ENCODE peak calls at places on chromosome 3, in four cellular contexts. A is PC-3, R is sigmoid colon, E is neuronal stem cell. P is an unnamed sample. For H3K36me3, the result is how much of the 10 kb centered on the place peaks cover.

GRCh38 chr3:72517804-72518442 is 330.3 kb downstream of the SHQ1 start:
- DNase-seq in E (no peak), R (no peak), A (peak), P (no peak)

GRCh38 chr3:13112521-13113345 is 39.5 kb upstream of the IQSEC1 start:
- DNase-seq in E (no peak), R (peak), A (peak), P (peak)

GRCh38 chr3:100105536-100105935 is 8.8 kb downstream of the FILIP1L start:
- DNase-seq in A (no peak), R (no peak), E (no peak), P (no peak)

GRCh38 chr3:37601832-37602231 is 259.8 kb upstream of the CTDSPL start:
- DNase-seq in E (no peak), R (no peak), A (no peak), P (no peak)

GRCh38 chr3:17850448-17850847 is 108.0 kb upstream of the TBC1D5 start:
- DNase-seq in R (no peak), E (no peak), A (no peak), P (no peak)

GRCh38 chr3:166195808-166196207 is 358.6 kb upstream of the BCHE start:
- DNase-seq in E (no peak), A (peak), R (no peak), P (no peak)

GRCh38 chr3:12143949-12144504 is 14.7 kb downstream of the TIMP4 start:
- DNase-seq in E (no peak), R (peak), A (no peak), P (peak)

GRCh38 chr3:120496278-120496975 is 45.6 kb upstream of the FSTL1 start:
- DNase-seq in A (peak), R (no peak), E (no peak), P (no peak)

GRCh38 chr3:58536501-58537411 is at the start of gene ACOX2:
- DNase-seq in A (no peak), E (no peak), R (peak), P (peak)

GRCh38 chr3:71011565-71012287 is 571.8 kb downstream of the FOXP1 start:
- DNase-seq in A (peak), R (no peak), E (no peak), P (no peak)

GRCh38 chr3:27718459-27718858 is 3.7 kb downstream of the EOMES start:
- DNase-seq in A (no peak), E (no peak), R (no peak), P (no peak)

GRCh38 chr3:46664188-46664970 is 29.1 kb downstream of the ALS2CL start:
- DNase-seq in R (peak), A (no peak), E (no peak), P (peak)

GRCh38 chr3:131733086-131733841 is 230.5 kb upstream of the MRPL3 start:
- DNase-seq in R (no peak), A (no peak), E (no peak), P (no peak)

DNA sequence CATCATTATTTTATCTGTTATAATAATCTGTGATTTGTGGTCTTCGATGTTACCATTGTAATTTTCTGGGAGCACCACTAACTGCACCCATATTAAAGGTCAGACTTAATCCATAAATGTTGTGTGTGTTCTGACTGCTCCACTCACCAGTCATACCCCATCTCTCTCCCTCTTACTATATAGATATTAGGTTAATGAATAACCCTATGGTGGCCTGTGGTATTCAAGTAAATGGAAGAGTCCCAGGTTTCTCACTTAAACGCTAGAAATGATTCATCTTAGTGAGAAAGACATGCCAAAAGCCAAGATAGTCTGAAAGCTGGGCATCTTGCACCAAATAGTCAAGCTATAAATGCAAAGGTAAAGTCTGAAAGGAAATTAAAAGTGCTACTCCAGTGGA is 1358.5 kb downstream of the ROBO2 start:
- DNase-seq in A (no peak), E (no peak), R (no peak), P (no peak)
- H3K36me3 ChIP-seq in A (under half), E (under half), R (under half), P (under half)

GRCh38 chr3:134239538-134239937 is 11.1 kb downstream of the RYK start:
- DNase-seq in E (no peak), R (no peak), A (peak), P (no peak)

GRCh38 chr3:134237454-134238145 is 13.1 kb downstream of the RYK start:
- DNase-seq in R (no peak), A (no peak), E (no peak), P (no peak)

GRCh38 chr3:134244921-134245320 is 5.7 kb downstream of the RYK start:
- DNase-seq in R (no peak), A (no peak), E (no peak), P (no peak)

DNA sequence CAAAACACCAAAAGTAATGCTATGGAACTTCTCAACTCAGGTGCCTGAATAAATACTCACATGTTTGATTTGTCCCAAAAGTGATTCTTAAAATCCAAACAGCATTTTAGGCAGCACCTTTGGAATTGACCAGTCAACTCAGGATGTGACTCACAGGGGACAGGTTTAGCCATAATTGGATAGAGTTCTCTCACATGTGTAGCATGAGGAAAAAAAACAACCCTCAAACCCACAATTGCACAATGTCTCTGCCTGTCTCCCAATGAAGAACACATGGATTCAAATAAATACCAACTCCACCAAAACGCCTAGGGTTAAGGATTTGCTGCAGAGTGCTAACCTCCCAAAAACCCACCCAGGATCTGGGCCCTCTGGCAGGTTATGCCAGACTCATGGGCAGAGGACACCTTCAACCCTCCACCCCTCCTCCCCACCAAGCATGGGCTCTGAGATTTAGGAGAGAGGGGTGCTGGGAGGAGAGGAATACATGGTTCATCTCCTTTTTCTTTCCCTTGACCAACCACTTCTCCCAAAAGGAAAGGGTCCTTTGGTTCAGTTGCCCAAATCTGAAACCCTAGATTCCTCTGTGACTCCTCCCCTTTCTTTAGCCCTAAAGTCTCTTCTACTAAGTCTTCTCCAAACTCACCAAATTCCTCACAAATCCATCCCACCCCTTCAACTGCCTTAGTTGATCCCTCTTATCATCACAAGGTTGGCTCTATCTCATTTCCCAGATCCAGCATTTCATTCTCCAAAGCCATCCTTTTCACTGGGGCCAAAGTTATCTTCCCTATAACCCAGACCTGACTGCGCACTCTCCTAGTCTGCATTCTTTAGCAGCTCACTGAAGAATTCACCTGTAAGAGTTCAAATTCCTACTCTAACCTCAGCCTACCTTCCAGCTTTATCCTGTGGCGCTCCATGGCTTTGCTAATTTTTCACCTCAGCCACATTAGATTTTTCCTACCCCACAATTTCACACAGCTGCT is 7.7 kb downstream of the RYK start:
- DNase-seq in E (no peak), A (peak), R (no peak), P (no peak)
- H3K36me3 ChIP-seq in E (under half), A (under half), R (under half), P (under half)

GRCh38 chr3:52229656-52230055 is 4.2 kb upstream of the TLR9 start:
- DNase-seq in R (no peak), A (no peak), E (no peak), P (no peak)

GRCh38 chr3:52230889-52231499 is 5.5 kb upstream of the TLR9 start:
- DNase-seq in A (no peak), R (no peak), E (no peak), P (no peak)

GRCh38 chr3:52228751-52229291 is 3.4 kb upstream of the TLR9 start:
- DNase-seq in R (no peak), E (no peak), A (no peak), P (no peak)

GRCh38 chr3:52231502-52232278 is 6.2 kb upstream of the TLR9 start:
- DNase-seq in A (peak), R (no peak), E (peak), P (no peak)

DNA sequence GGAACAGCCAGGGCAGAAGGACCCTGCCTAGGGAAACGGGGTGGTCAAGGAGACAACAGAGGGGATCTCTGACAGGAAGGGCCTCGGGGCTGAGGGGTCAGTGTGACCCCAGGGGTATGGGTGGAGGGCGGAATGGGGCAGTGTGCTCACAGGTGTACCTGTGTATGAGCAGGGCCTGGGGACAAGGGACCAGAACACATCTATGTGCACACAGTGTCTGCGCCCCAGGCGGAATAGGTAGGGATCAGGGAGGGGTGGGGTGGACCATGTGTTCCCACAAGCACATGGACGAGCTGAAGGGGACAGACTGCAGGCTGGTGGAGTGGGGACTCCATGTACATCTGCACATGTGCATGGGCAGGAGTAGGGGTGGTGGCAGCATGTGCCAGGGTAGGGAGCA is 5.0 kb upstream of the TLR9 start:
- DNase-seq in A (no peak), R (no peak), E (no peak), P (no peak)
- H3K36me3 ChIP-seq in A (under half), R (under half), E (under half), P (under half)

GRCh38 chr3:113013593-113013992 is 22.8 kb downstream of the GTPBP8 start:
- DNase-seq in A (no peak), E (no peak), R (no peak), P (no peak)

GRCh38 chr3:113002676-113003075 is 11.9 kb downstream of the GTPBP8 start:
- DNase-seq in R (no peak), E (no peak), A (peak), P (no peak)

GRCh38 chr3:113005622-113006021 is 14.8 kb downstream of the GTPBP8 start:
- DNase-seq in E (no peak), A (no peak), R (no peak), P (no peak)

GRCh38 chr3:113006350-113007056 is 15.7 kb downstream of the GTPBP8 start:
- DNase-seq in R (no peak), E (no peak), A (no peak), P (no peak)

GRCh38 chr3:113008117-113008516 is 17.3 kb downstream of the GTPBP8 start:
- DNase-seq in A (no peak), R (no peak), E (no peak), P (no peak)
- H3K36me3 ChIP-seq in A (half or more), R (under half), E (half or more), P (half or more)

GRCh38 chr3:194450341-194450740 is 36.5 kb downstream of the ATP13A3 start:
- DNase-seq in R (no peak), E (no peak), A (peak), P (no peak)
- H3K36me3 ChIP-seq in R (under half), E (half or more), A (half or more), P (half or more)

GRCh38 chr3:43347774-43348173 is 61.4 kb downstream of the SNRK start:
- DNase-seq in E (no peak), A (no peak), R (no peak), P (peak)

GRCh38 chr3:43346990-43347749 is 60.8 kb downstream of the SNRK start:
- DNase-seq in E (no peak), A (no peak), R (no peak), P (no peak)

GRCh38 chr3:43349759-43350158 is 63.4 kb downstream of the SNRK start:
- DNase-seq in A (no peak), E (no peak), R (no peak), P (no peak)

GRCh38 chr3:43345877-43346276 is 59.5 kb downstream of the SNRK start:
- DNase-seq in A (no peak), E (no peak), R (no peak), P (peak)

GRCh38 chr3:43348852-43349574 is 62.7 kb downstream of the SNRK start:
- DNase-seq in R (no peak), E (no peak), A (no peak), P (no peak)
- H3K36me3 ChIP-seq in R (under half), E (half or more), A (half or more), P (half or more)

DNA sequence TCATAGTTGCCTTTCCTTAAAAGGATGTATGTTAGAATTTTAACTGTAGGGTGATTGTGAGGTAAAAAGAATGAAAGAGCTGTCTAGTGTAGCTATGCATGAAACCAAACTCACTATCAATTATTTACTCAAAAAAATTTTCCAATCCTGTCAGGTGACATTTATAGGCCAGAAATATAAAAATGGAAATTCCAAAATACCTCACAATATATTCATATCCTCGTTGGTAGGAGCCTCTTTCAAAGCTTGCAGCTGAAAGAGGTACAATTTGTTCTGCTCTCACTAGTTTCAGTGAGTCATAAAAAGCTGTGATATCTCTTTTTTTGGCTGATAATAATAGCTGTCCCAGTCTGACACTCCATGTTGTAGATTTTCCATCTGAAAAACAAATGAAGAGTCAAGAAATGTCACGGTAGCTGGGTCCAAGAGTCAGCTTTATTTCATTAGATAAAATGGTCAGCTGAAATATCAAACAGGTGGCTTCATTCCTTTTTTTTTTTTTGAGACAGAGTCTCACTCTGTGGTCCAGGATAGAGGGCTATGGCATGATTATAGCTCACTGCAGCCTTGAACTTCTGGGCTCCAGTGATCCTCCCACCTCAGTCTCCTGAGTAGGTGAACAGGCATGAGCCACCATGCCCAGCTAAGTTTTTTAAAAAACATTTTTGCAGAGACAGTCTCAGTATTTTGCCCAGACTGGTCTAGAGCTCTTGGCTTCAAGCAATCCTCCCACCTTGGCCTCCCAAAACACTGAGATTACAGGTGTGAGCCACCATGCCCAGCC is 50.8 kb upstream of the XRN1 start:
- DNase-seq in E (no peak), R (no peak), A (no peak), P (no peak)
- H3K36me3 ChIP-seq in E (half or more), R (under half), A (under half), P (under half)